ENCODE peak calls at places on chromosomes 3 and 15, in four cellular contexts. A, D, X and G are unnamed samples.

GRCh38 chr3:173660645-173661299 is 263.2 kb downstream of the NLGN1 start:
- DNase-seq in A (peak), D (peak), X (no peak), G (peak)

GRCh38 chr15:62582580-62582979 is 417.5 kb upstream of the C2CD4B start:
- DNase-seq in A (no peak), D (no peak), X (no peak), G (no peak)

GRCh38 chr15:45442497-45443135 is 64.3 kb upstream of the GATM start:
- DNase-seq in A (peak), D (peak), X (peak), G (peak)

GRCh38 chr15:100350434-100351226 is 8.9 kb upstream of the ADAMTS17 start:
- DNase-seq in A (peak), D (peak), X (no peak), G (peak)

GRCh38 chr3:112351823-112352222 is 18.9 kb downstream of the CD200 start:
- DNase-seq in A (no peak), D (no peak), X (no peak), G (no peak)

GRCh38 chr3:74075213-74075612 is 450.5 kb upstream of the PDZRN3 start:
- DNase-seq in A (no peak), D (peak), X (no peak), G (no peak)

GRCh38 chr3:20051123-20051806 is 11.0 kb downstream of the KAT2B start:
- DNase-seq in A (no peak), D (no peak), X (no peak), G (peak)

GRCh38 chr3:56125358-56126005 is 342.8 kb downstream of the ERC2 start:
- DNase-seq in A (peak), D (peak), X (no peak), G (peak)

GRCh38 chr3:57292159-57292894 is at the start of gene ASB14:
- DNase-seq in A (no peak), D (no peak), X (no peak), G (no peak)

GRCh38 chr3:186281172-186281571 is 80.9 kb downstream of the DGKG start:
- DNase-seq in A (peak), D (peak), X (no peak), G (no peak)

GRCh38 chr15:75720787-75721461 is 8.3 kb upstream of the CSPG4 start:
- DNase-seq in A (no peak), D (peak), X (peak), G (peak)

GRCh38 chr3:167318306-167318705 is 61.8 kb downstream of the ZBBX start:
- DNase-seq in A (no peak), D (no peak), X (no peak), G (no peak)

GRCh38 chr3:144296808-144297207 is 325.2 kb downstream of the DIPK2A start:
- DNase-seq in A (no peak), D (no peak), X (no peak), G (no peak)

GRCh38 chr3:22372292-22372949 is 621.4 kb upstream of the ZNF385D start:
- DNase-seq in A (no peak), D (no peak), X (peak), G (no peak)

GRCh38 chr15:69027976-69028518 is 13.6 kb downstream of the NOX5 start:
- DNase-seq in A (no peak), D (no peak), X (no peak), G (no peak)

GRCh38 chr3:137792633-137793271 is 28.6 kb downstream of the SOX14 start:
- DNase-seq in A (peak), D (no peak), X (peak), G (peak)

GRCh38 chr3:188021502-188022040 is 132.4 kb upstream of the LPP start:
- DNase-seq in A (peak), D (peak), X (no peak), G (peak)

GRCh38 chr3:17901893-17902292 is 159.5 kb upstream of the TBC1D5 start:
- DNase-seq in A (no peak), D (no peak), X (no peak), G (no peak)

GRCh38 chr15:31390029-31390428 is 63.4 kb downstream of the KLF13 start:
- DNase-seq in A (no peak), D (no peak), X (no peak), G (no peak)

GRCh38 chr3:54299169-54299935 is 177.0 kb downstream of the CACNA2D3 start:
- DNase-seq in A (no peak), D (no peak), X (no peak), G (no peak)

GRCh38 chr3:72082121-72082715 is 297.3 kb upstream of the PROK2 start:
- DNase-seq in A (no peak), D (peak), X (no peak), G (peak)

GRCh38 chr3:53196575-53197407 is 35.8 kb downstream of the PRKCD start:
- DNase-seq in A (peak), D (peak), X (peak), G (peak)

GRCh38 chr15:29887719-29888118 is 65.5 kb upstream of the TJP1 start:
- DNase-seq in A (peak), D (no peak), X (no peak), G (no peak)

GRCh38 chr3:149547954-149548728 is 73.6 kb downstream of the TM4SF4 start:
- DNase-seq in A (peak), D (peak), X (no peak), G (peak)

GRCh38 chr3:195889843-195890407 is 18.4 kb downstream of the TNK2 start:
- DNase-seq in A (no peak), D (no peak), X (no peak), G (no peak)

GRCh38 chr15:56964182-56964581 is 45.7 kb downstream of the TCF12 start:
- DNase-seq in A (peak), D (peak), X (no peak), G (peak)

GRCh38 chr3:135633078-135633477 is 332.4 kb upstream of the PPP2R3A start:
- DNase-seq in A (no peak), D (no peak), X (no peak), G (no peak)

GRCh38 chr3:120471643-120472042 is 20.9 kb upstream of the FSTL1 start:
- DNase-seq in A (peak), D (no peak), X (no peak), G (peak)

GRCh38 chr3:78858910-78859309 is 908.9 kb downstream of the ROBO1 start:
- DNase-seq in A (no peak), D (peak), X (no peak), G (no peak)

GRCh38 chr3:135012101-135012500 is 217.0 kb downstream of the EPHB1 start:
- DNase-seq in A (no peak), D (no peak), X (no peak), G (no peak)

GRCh38 chr15:48355377-48355776 is 24.1 kb downstream of the DUT start:
- DNase-seq in A (peak), D (peak), X (no peak), G (no peak)

GRCh38 chr3:55906896-55907295 is 419.8 kb upstream of the WNT5A start:
- DNase-seq in A (peak), D (no peak), X (no peak), G (no peak)

GRCh38 chr15:83571820-83572707 is 81.9 kb upstream of the ADAMTSL3 start:
- DNase-seq in A (peak), D (peak), X (no peak), G (peak)

GRCh38 chr3:139480585-139480984 is 4.3 kb upstream of the RBP2 start:
- DNase-seq in A (no peak), D (no peak), X (peak), G (no peak)

GRCh38 chr15:57263520-57263919 is 112.8 kb upstream of the CGNL1 start:
- DNase-seq in A (no peak), D (no peak), X (no peak), G (peak)

GRCh38 chr3:23900744-23901143 is 16.0 kb downstream of the NKIRAS1 start:
- DNase-seq in A (peak), D (peak), X (no peak), G (peak)

GRCh38 chr3:71926242-71926560 is 141.3 kb upstream of the PROK2 start:
- DNase-seq in A (peak), D (peak), X (peak), G (peak)

GRCh38 chr15:61099030-61099800 is 129.9 kb downstream of the RORA start:
- DNase-seq in A (peak), D (no peak), X (no peak), G (no peak)

GRCh38 chr3:177721864-177722370 is 524.6 kb upstream of the TBL1XR1 start:
- DNase-seq in A (no peak), D (no peak), X (no peak), G (no peak)
- H2AFZ ChIP-seq in A (no peak), D (no peak), X (no peak), G (no peak)

GRCh38 chr3:9951962-9952805 is at the start of gene PRRT3:
- DNase-seq in A (peak), D (peak), X (peak), G (peak)
- H3K14ac ChIP-seq in A (peak), D (no peak), X (no peak), G (peak)

DNA sequence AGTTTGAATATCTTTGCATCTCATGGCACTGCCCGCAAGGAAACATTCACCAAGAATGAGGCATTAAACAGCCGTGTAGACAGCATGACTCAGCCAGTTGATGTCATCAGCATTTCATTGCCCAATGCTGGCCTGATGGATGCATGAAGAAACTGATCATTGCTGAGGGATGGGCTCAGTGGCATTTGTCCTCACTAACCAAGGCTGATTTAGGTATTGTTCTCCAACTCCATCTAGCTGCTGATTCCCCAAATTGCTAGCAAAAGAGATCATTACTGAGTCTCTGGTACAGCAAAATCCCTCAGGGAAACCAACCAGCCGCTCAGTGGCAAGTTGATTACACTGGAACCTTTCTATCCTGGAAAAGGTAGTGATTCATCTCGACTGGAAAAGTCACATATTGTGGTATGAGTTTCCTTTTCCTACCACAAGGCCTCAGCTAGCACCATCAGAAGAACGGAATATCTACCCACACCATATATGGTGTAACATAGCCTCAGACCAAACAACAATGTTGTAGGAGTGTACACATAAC is 186.5 kb upstream of the GAP43 start:
- DNase-seq in A (peak), D (peak), X (peak), G (peak)
- H2AFZ ChIP-seq in A (peak), D (no peak), X (no peak), G (no peak)

GRCh38 chr3:35800960-35801459 is 161.7 kb downstream of the ARPP21 start:
- DNase-seq in A (no peak), D (no peak), X (no peak), G (no peak)
- H3K14ac ChIP-seq in A (no peak), D (no peak), X (peak), G (no peak)

DNA sequence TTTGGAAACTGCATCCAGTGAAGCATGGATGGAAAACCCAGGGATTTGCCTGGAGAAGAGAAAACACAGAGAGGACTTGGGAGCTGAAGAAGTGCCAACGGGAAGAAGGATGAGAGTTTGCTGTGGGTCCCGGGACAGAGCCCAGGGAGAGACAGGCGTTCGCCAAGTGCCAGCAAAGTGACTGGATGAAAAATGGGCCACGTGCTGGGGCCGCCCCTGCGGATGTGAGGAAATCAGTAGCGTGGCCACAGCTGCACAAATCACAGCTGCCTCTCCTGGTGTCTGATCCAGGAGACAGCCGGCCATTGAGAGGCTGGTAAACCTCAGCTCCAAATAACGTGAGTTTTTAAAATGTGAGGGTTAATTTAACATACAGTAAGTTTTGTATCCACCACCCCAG is 70.4 kb downstream of the HES1 start:
- DNase-seq in A (peak), D (no peak), X (no peak), G (no peak)
- H2AFZ ChIP-seq in A (no peak), D (no peak), X (no peak), G (no peak)

GRCh38 chr15:41562258-41562657 is 3.2 kb downstream of the TYRO3 start:
- DNase-seq in A (no peak), D (peak), X (no peak), G (no peak)

GRCh38 chr15:41561104-41561776 is 2.2 kb downstream of the TYRO3 start:
- DNase-seq in A (no peak), D (no peak), X (no peak), G (no peak)

GRCh38 chr15:41561777-41562145 is 2.7 kb downstream of the TYRO3 start:
- DNase-seq in A (peak), D (peak), X (peak), G (no peak)

GRCh38 chr15:41564286-41564959 is 5.4 kb downstream of the TYRO3 start:
- DNase-seq in A (no peak), D (peak), X (peak), G (no peak)

GRCh38 chr15:41562784-41563198 is 3.8 kb downstream of the TYRO3 start:
- DNase-seq in A (peak), D (no peak), X (no peak), G (no peak)
- H3K14ac ChIP-seq in A (no peak), D (no peak), X (no peak), G (peak)

GRCh38 chr3:66394261-66395249 is 106.3 kb downstream of the LRIG1 start:
- DNase-seq in A (peak), D (peak), X (no peak), G (peak)
- H2AFZ ChIP-seq in A (no peak), D (no peak), X (no peak), G (no peak)

DNA sequence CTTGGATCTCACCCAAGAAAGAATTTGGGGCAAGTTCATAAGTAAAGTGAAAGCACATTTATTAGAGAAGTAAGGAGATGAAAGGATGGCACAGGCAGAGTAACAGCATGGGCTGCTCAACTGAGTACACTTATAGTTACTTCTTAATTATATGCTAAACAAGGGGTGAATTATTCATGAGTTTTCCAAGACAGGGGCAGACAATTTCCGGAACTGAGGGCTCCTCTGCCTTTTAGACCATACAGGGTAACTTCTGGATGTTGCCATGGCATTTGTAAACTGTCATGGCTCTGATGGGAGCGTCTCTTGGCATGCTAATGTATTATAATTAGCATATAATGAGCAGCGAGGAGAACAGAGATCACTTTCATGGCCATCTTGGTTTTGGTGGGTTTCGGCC is 221.2 kb upstream of the STT3B start:
- DNase-seq in A (no peak), D (no peak), X (no peak), G (peak)
- H3K14ac ChIP-seq in A (no peak), D (no peak), X (no peak), G (no peak)